ENCODE peak calls at places on chromosomes 13 and 19, in four cellular contexts. B is ovary, N is transverse colon, G is spleen. C is an unnamed sample. For H3K27me3, the result is how much of the 10 kb centered on the place peaks cover.

GRCh38 chr13:113935081-113935511 is 38.8 kb downstream of the C13orf46 start:
- DNase-seq in G (peak), B (no peak), N (no peak), C (peak)

GRCh38 chr19:48090281-48090802 is 20.3 kb downstream of the PLA2G4C start:
- DNase-seq in B (no peak), N (no peak), G (no peak), C (no peak)

GRCh38 chr19:35495107-35496064 is 5.1 kb upstream of the KRTDAP start:
- DNase-seq in B (peak), N (peak), G (peak), C (peak)

GRCh38 chr13:94112227-94112626 is 367.3 kb downstream of the DCT start:
- DNase-seq in B (no peak), N (no peak), G (no peak), C (no peak)

GRCh38 chr13:73138967-73139491 is 80.2 kb downstream of the KLF5 start:
- DNase-seq in G (no peak), N (peak), B (no peak), C (no peak)

GRCh38 chr19:3537438-3538240 is 1.3 kb upstream of the TEKTIP1 start:
- DNase-seq in B (no peak), G (no peak), N (no peak), C (no peak)

GRCh38 chr13:23433171-23434153 is at the start of gene SACS:
- DNase-seq in G (no peak), N (no peak), B (no peak), C (no peak)

GRCh38 chr19:55176116-55176515 is 4.0 kb downstream of the SYT5 start:
- DNase-seq in N (no peak), B (no peak), G (no peak), C (no peak)

GRCh38 chr19:21383980-21384582 is 12.9 kb upstream of the ZNF493 start:
- DNase-seq in B (no peak), N (no peak), G (no peak), C (no peak)

GRCh38 chr13:44231786-44232516 is 141.7 kb upstream of the SERP2 start:
- DNase-seq in B (peak), G (no peak), N (peak), C (peak)

GRCh38 chr13:93727301-93728141 is 500.9 kb downstream of the GPC6 start:
- DNase-seq in B (no peak), N (no peak), G (no peak), C (no peak)

DNA sequence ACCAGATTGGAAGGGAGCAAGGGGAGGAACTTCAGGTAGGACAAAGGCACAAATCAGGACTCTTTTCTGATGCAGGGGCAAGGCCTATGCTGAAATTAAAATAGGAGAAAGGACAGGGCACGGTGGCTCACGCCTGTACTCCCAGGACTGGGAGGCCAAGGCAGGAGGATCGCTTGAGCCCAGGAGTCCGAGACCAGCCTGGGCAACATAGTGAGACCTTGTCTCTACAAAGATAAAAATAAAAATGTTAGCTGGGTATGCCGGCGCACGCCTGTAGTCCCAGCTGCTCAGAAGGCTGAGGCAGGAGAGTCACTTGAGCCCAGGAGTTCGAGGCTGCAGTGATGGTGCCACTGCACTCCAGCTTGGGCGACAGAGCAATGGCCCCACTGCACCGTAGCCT is 5.7 kb downstream of the SLC17A7 start:
- DNase-seq in B (no peak), G (no peak), N (no peak), C (no peak)
- H3K27me3 ChIP-seq in B (under half), G (half or more), N (half or more), C (under half)

GRCh38 chr19:31356587-31357314 is 7.5 kb upstream of the TSHZ3 start:
- DNase-seq in N (peak), B (no peak), G (peak), C (no peak)
- TF ChIP-seq CTCF in N (peak), B (no peak), G (peak), C (peak)

GRCh38 chr19:14772995-14773394 is 5.4 kb downstream of the ADGRE2 start:
- DNase-seq in B (no peak), N (no peak), G (no peak), C (no peak)

GRCh38 chr19:14774373-14774772 is 4.0 kb downstream of the ADGRE2 start:
- DNase-seq in N (no peak), G (peak), B (no peak), C (peak)

GRCh38 chr19:14772467-14772866 is 5.9 kb downstream of the ADGRE2 start:
- DNase-seq in N (no peak), B (no peak), G (no peak), C (peak)

GRCh38 chr19:14770944-14771839 is 7.2 kb downstream of the ADGRE2 start:
- DNase-seq in G (no peak), N (no peak), B (no peak), C (no peak)

GRCh38 chr19:14775855-14776254 is 2.5 kb downstream of the ADGRE2 start:
- DNase-seq in N (peak), G (peak), B (no peak), C (peak)
- H3K4me3 ChIP-seq in N (peak), G (peak), B (no peak), C (peak)

GRCh38 chr19:42567567-42567966 is 27.2 kb downstream of the CEACAM8 start:
- DNase-seq in B (no peak), N (no peak), G (no peak), C (no peak)
- H3K27me3 ChIP-seq in B (under half), N (under half), G (under half), C (under half)

C was measured in Peyer's patch.